ENCODE peak calls at places on chromosomes 2 and 18, in eight cellular contexts. I, N, T, L, O, Z, C and A are unnamed samples.

GRCh38 chr2:183069174-183069573 is 9.4 kb upstream of the DUSP19 start:
- DNase-seq in I (no peak), N (no peak), T (no peak), L (no peak), O (no peak), Z (no peak), C (peak; percentile 21), A (no peak)

GRCh38 chr2:146321175-146321574 is 1523.7 kb upstream of the ACVR2A start:
- DNase-seq in I (no peak), N (no peak), T (no peak), L (no peak), O (peak; percentile 60), Z (no peak), C (no peak), A (no peak)

GRCh38 chr2:121220995-121221394 is 64.0 kb downstream of the TFCP2L1 start:
- DNase-seq in I (no peak), N (peak; percentile 7), T (no peak), L (no peak), O (peak; percentile 28), Z (no peak), C (no peak), A (no peak)

GRCh38 chr2:165357758-165358157 is 111.7 kb upstream of the CSRNP3 start:
- DNase-seq in I (no peak), N (peak; percentile 15), T (peak; percentile 18), L (peak; percentile 30), O (peak; percentile 78), Z (no peak), C (no peak), A (peak; percentile 43)

GRCh38 chr18:44548291-44549221 is 132.1 kb upstream of the SETBP1 start:
- DNase-seq in I (no peak), N (no peak), T (peak; percentile 34), L (peak; percentile 43), O (peak; percentile 79), Z (no peak), C (no peak), A (peak; percentile 48)

GRCh38 chr2:144937899-144938298 is 418.0 kb upstream of the ZEB2 start:
- DNase-seq in I (no peak), N (no peak), T (no peak), L (no peak), O (peak; percentile 77), Z (no peak), C (no peak), A (no peak)

GRCh38 chr2:8193146-8193545 is 488.7 kb upstream of the ID2 start:
- DNase-seq in I (no peak), N (peak; percentile 11), T (no peak), L (peak; percentile 45), O (no peak), Z (no peak), C (no peak), A (peak; percentile 31)

GRCh38 chr2:43236256-43236655 is 9.8 kb upstream of the ZFP36L2 start:
- DNase-seq in I (no peak), N (no peak), T (no peak), L (no peak), O (no peak), Z (no peak), C (no peak), A (no peak)

GRCh38 chr2:42905341-42906114 is 113.1 kb upstream of the HAAO start:
- DNase-seq in I (no peak), N (no peak), T (no peak), L (peak; percentile 47), O (peak; percentile 70), Z (no peak), C (no peak), A (no peak)

GRCh38 chr2:47373747-47374146 is 29.2 kb upstream of the MSH2 start:
- DNase-seq in I (no peak), N (no peak), T (no peak), L (no peak), O (no peak), Z (peak; percentile 86), C (peak; percentile 27), A (no peak)

GRCh38 chr2:48566582-48566981 is 36.6 kb downstream of the STON1 start:
- DNase-seq in I (peak; percentile 3), N (peak; percentile 11), T (no peak), L (peak; percentile 65), O (peak; percentile 51), Z (no peak), C (no peak), A (no peak)

GRCh38 chr18:9613550-9614400 is 584 bp downstream of the PPP4R1 start:
- DNase-seq in I (peak; percentile 33), N (peak; percentile 33), T (no peak), L (peak; percentile 64), O (no peak), Z (peak; percentile 88), C (peak; percentile 68), A (no peak)

GRCh38 chr2:46434851-46435273 is 44.5 kb upstream of the TMEM247 start:
- DNase-seq in I (no peak), N (peak; percentile 51), T (peak; percentile 40), L (peak; percentile 34), O (peak; percentile 58), Z (no peak), C (no peak), A (peak; percentile 88)

GRCh38 chr2:23445450-23445868 is 60.5 kb downstream of the KLHL29 start:
- DNase-seq in I (no peak), N (peak; percentile 70), T (no peak), L (peak; percentile 50), O (peak; percentile 91), Z (no peak), C (no peak), A (no peak)

GRCh38 chr2:191291471-191291870 is 46.3 kb downstream of the MYO1B start:
- DNase-seq in I (no peak), N (no peak), T (no peak), L (no peak), O (no peak), Z (no peak), C (no peak), A (no peak)